ENCODE peak calls at places on chromosomes 11 and 22, in four cellular contexts. One of them, this sample, is unnamed. For H3K9me3 and H3K4me1, the result is how much of the 10 kb centered on the place peaks cover.

GRCh38 chr11:30789270-30789669 is 203.1 kb upstream of the MPPED2 start:
- DNase-seq in naive thymus-derived CD4-positive, alpha-beta T cell: no peak
- DNase-seq in NT2/D1: no peak
- DNase-seq in heart right ventricle: no peak
- DNase-seq in this sample: no peak

GRCh38 chr22:32059426-32059825 is 16.4 kb downstream of the SLC5A1 start:
- DNase-seq in naive thymus-derived CD4-positive, alpha-beta T cell: no peak
- DNase-seq in NT2/D1: no peak
- DNase-seq in heart right ventricle: no peak
- DNase-seq in this sample: no peak

GRCh38 chr22:50356186-50356585 is 13.1 kb downstream of the PPP6R2 start:
- DNase-seq in naive thymus-derived CD4-positive, alpha-beta T cell: no peak
- DNase-seq in NT2/D1: no peak
- DNase-seq in heart right ventricle: no peak
- DNase-seq in this sample: no peak

GRCh38 chr22:41223535-41223934 is 17.2 kb downstream of the CHADL start:
- DNase-seq in naive thymus-derived CD4-positive, alpha-beta T cell: no peak
- DNase-seq in NT2/D1: no peak
- DNase-seq in heart right ventricle: no peak
- DNase-seq in this sample: no peak

GRCh38 chr11:88250566-88251080 is 75.4 kb upstream of the RAB38 start:
- DNase-seq in naive thymus-derived CD4-positive, alpha-beta T cell: no peak
- DNase-seq in NT2/D1: no peak
- DNase-seq in heart right ventricle: no peak
- DNase-seq in this sample: no peak

GRCh38 chr22:22171357-22172218 is 73.0 kb upstream of the VPREB1 start:
- DNase-seq in naive thymus-derived CD4-positive, alpha-beta T cell: no peak
- DNase-seq in NT2/D1: no peak
- DNase-seq in heart right ventricle: no peak
- DNase-seq in this sample: no peak

GRCh38 chr11:67006029-67006884 is 16.7 kb upstream of the SYT12 start:
- DNase-seq in naive thymus-derived CD4-positive, alpha-beta T cell: no peak
- DNase-seq in NT2/D1: peak
- DNase-seq in heart right ventricle: peak
- DNase-seq in this sample: no peak

GRCh38 chr11:107840120-107840479 is 18.5 kb downstream of the SLC35F2 start:
- DNase-seq in naive thymus-derived CD4-positive, alpha-beta T cell: no peak
- DNase-seq in NT2/D1: no peak
- DNase-seq in heart right ventricle: no peak
- DNase-seq in this sample: no peak

GRCh38 chr11:100888836-100889235 is 201.7 kb downstream of the ARHGAP42 start:
- DNase-seq in naive thymus-derived CD4-positive, alpha-beta T cell: no peak
- DNase-seq in NT2/D1: no peak
- DNase-seq in heart right ventricle: no peak
- DNase-seq in this sample: no peak

GRCh38 chr11:11510939-11511338 is 110.9 kb downstream of the GALNT18 start:
- DNase-seq in naive thymus-derived CD4-positive, alpha-beta T cell: no peak
- DNase-seq in NT2/D1: no peak
- DNase-seq in heart right ventricle: peak
- DNase-seq in this sample: no peak

GRCh38 chr11:19607656-19608360 is 104.8 kb upstream of the NAV2 start:
- DNase-seq in naive thymus-derived CD4-positive, alpha-beta T cell: no peak
- DNase-seq in NT2/D1: no peak
- DNase-seq in heart right ventricle: no peak
- DNase-seq in this sample: no peak

GRCh38 chr11:134866215-134866614 is 454.2 kb upstream of the B3GAT1 start:
- DNase-seq in naive thymus-derived CD4-positive, alpha-beta T cell: no peak
- DNase-seq in NT2/D1: no peak
- DNase-seq in heart right ventricle: no peak
- DNase-seq in this sample: no peak

GRCh38 chr11:84655729-84656128 is 971.4 kb downstream of the DLG2 start:
- DNase-seq in naive thymus-derived CD4-positive, alpha-beta T cell: no peak
- DNase-seq in NT2/D1: peak
- DNase-seq in heart right ventricle: no peak
- DNase-seq in this sample: no peak

GRCh38 chr22:21044931-21045584 is 688 bp upstream of the LRRC74B start:
- DNase-seq in naive thymus-derived CD4-positive, alpha-beta T cell: no peak
- DNase-seq in NT2/D1: peak
- DNase-seq in heart right ventricle: no peak
- DNase-seq in this sample: no peak

GRCh38 chr11:125407046-125407445 is 89.0 kb downstream of the FEZ1 start:
- DNase-seq in naive thymus-derived CD4-positive, alpha-beta T cell: no peak
- DNase-seq in NT2/D1: no peak
- DNase-seq in heart right ventricle: no peak
- DNase-seq in this sample: no peak

GRCh38 chr22:50105529-50106100 is 15.8 kb downstream of the MOV10L1 start:
- DNase-seq in naive thymus-derived CD4-positive, alpha-beta T cell: no peak
- DNase-seq in NT2/D1: no peak
- DNase-seq in heart right ventricle: no peak
- DNase-seq in this sample: no peak

GRCh38 chr22:25779890-25780289 is 37.9 kb downstream of the MYO18B start:
- DNase-seq in naive thymus-derived CD4-positive, alpha-beta T cell: no peak
- DNase-seq in NT2/D1: no peak
- DNase-seq in heart right ventricle: no peak
- DNase-seq in this sample: no peak

GRCh38 chr11:114433376-114433775 is 5.9 kb upstream of the REXO2 start:
- DNase-seq in naive thymus-derived CD4-positive, alpha-beta T cell: no peak
- DNase-seq in NT2/D1: no peak
- DNase-seq in heart right ventricle: no peak
- DNase-seq in this sample: no peak

GRCh38 chr22:27327981-27328721 is 473.4 kb downstream of the MN1 start:
- DNase-seq in naive thymus-derived CD4-positive, alpha-beta T cell: no peak
- DNase-seq in NT2/D1: no peak
- DNase-seq in heart right ventricle: no peak
- DNase-seq in this sample: no peak

GRCh38 chr22:44753189-44754042 is 1.0 kb downstream of the ARHGAP8 start:
- DNase-seq in naive thymus-derived CD4-positive, alpha-beta T cell: no peak
- DNase-seq in NT2/D1: no peak
- DNase-seq in heart right ventricle: no peak
- DNase-seq in this sample: no peak

GRCh38 chr11:5922749-5923426 is 19.2 kb upstream of the OR56A3 start:
- DNase-seq in naive thymus-derived CD4-positive, alpha-beta T cell: no peak
- DNase-seq in NT2/D1: no peak
- DNase-seq in heart right ventricle: no peak
- DNase-seq in this sample: no peak

GRCh38 chr11:15195454-15196200 is 80.9 kb downstream of the INSC start:
- DNase-seq in naive thymus-derived CD4-positive, alpha-beta T cell: no peak
- DNase-seq in NT2/D1: no peak
- DNase-seq in heart right ventricle: no peak
- DNase-seq in this sample: no peak

GRCh38 chr11:111923351-111923788 is 4.7 kb downstream of the C11orf52 start:
- DNase-seq in naive thymus-derived CD4-positive, alpha-beta T cell: no peak
- DNase-seq in NT2/D1: no peak
- DNase-seq in heart right ventricle: no peak
- DNase-seq in this sample: no peak

GRCh38 chr11:95095858-95096587 is 6.4 kb downstream of the ENDOD1 start:
- DNase-seq in naive thymus-derived CD4-positive, alpha-beta T cell: no peak
- DNase-seq in NT2/D1: no peak
- DNase-seq in heart right ventricle: no peak
- DNase-seq in this sample: no peak

GRCh38 chr22:50303515-50303847 is 4.0 kb downstream of the PLXNB2 start:
- DNase-seq in naive thymus-derived CD4-positive, alpha-beta T cell: no peak
- DNase-seq in NT2/D1: no peak
- DNase-seq in heart right ventricle: no peak
- DNase-seq in this sample: no peak

GRCh38 chr11:64044730-64045386 is 9.1 kb downstream of the FLRT1 start:
- DNase-seq in naive thymus-derived CD4-positive, alpha-beta T cell: no peak
- DNase-seq in NT2/D1: no peak
- DNase-seq in heart right ventricle: no peak
- DNase-seq in this sample: no peak

GRCh38 chr22:49423125-49423650 is 404.5 kb downstream of the BRD1 start:
- DNase-seq in naive thymus-derived CD4-positive, alpha-beta T cell: no peak
- DNase-seq in NT2/D1: no peak
- DNase-seq in heart right ventricle: no peak
- DNase-seq in this sample: no peak

GRCh38 chr22:50170453-50171318 is at the start of gene PANX2:
- DNase-seq in naive thymus-derived CD4-positive, alpha-beta T cell: no peak
- DNase-seq in NT2/D1: no peak
- DNase-seq in heart right ventricle: no peak
- DNase-seq in this sample: no peak

GRCh38 chr11:64373598-64373974 is 14.6 kb downstream of the RPS6KA4 start:
- DNase-seq in naive thymus-derived CD4-positive, alpha-beta T cell: no peak
- DNase-seq in NT2/D1: no peak
- DNase-seq in heart right ventricle: no peak
- DNase-seq in this sample: no peak

GRCh38 chr11:70637186-70637800 is 239.0 kb downstream of the CTTN start:
- DNase-seq in naive thymus-derived CD4-positive, alpha-beta T cell: no peak
- DNase-seq in NT2/D1: no peak
- DNase-seq in heart right ventricle: no peak
- DNase-seq in this sample: no peak
- H3K9me3 ChIP-seq in naive thymus-derived CD4-positive, alpha-beta T cell: under half
- H3K9me3 ChIP-seq in NT2/D1: under half
- H3K9me3 ChIP-seq in heart right ventricle: under half
- H3K9me3 ChIP-seq in this sample: under half

GRCh38 chr11:121466063-121466794 is 13.5 kb upstream of the SORL1-AS1 start:
- DNase-seq in naive thymus-derived CD4-positive, alpha-beta T cell: peak
- DNase-seq in NT2/D1: peak
- DNase-seq in heart right ventricle: peak
- DNase-seq in this sample: peak
- H3K4me1 ChIP-seq in naive thymus-derived CD4-positive, alpha-beta T cell: half or more
- H3K4me1 ChIP-seq in NT2/D1: under half
- H3K4me1 ChIP-seq in heart right ventricle: under half
- H3K4me1 ChIP-seq in this sample: half or more

DNA sequence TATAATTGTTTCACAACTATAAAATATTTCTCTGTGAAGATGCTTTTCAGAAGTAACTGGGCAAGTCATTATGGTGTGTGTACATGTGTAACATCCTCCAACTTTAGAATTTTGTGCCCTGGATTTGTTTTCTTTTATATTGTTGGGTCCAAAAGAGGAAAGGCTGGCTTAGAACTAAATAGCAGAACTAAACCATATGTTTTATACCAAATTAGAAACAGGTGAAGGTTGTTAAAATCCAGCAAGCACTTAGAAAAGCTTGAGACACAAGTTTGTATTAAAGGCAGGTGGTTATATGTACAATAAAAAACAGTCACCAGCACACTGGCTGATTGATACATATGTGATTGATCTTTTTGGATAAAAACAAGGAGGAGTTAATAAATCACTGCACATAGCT is 158.5 kb downstream of the WNT11 start:
- DNase-seq in naive thymus-derived CD4-positive, alpha-beta T cell: no peak
- DNase-seq in NT2/D1: no peak
- DNase-seq in heart right ventricle: no peak
- DNase-seq in this sample: no peak
- H3K9me3 ChIP-seq in naive thymus-derived CD4-positive, alpha-beta T cell: under half
- H3K9me3 ChIP-seq in NT2/D1: under half
- H3K9me3 ChIP-seq in heart right ventricle: under half
- H3K9me3 ChIP-seq in this sample: under half

DNA sequence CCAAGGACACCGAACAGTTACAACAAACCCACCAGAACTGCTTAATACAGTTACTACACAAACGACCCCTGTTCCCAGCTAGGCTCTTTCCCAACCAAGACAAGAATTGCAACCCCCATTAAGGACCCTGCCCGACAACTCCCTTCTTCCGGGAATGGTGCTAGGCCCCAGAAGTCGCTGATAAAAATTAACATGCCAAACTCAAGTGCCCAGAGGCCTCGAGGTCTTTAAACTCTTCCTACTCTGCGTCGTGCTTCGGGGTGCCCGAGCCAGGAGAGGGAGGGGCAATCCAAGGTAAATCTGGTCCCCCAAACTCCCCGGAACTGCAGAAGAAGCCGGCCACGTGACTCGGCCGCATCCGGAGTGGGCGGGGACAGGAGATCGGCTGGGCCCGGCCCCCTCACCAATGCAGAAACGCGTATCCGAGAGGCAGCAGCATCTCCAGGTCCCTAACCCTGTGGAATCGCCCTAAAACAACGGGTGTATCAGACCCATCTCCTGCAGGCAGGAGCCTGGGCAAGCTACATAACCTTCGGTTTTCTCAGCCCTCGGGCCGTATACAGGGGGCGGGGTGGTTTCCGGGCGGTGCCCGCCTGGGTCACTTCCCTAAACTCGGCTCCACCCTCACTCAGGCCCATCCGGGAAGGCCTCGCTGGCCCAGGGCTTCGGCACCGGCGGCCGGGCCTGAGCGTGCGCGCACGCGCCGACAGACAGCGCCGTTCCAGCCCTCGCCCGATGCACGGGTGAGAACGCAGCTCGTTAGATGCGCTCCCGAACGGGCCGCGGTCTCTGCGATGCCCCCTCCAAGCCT is 1.1 kb downstream of the CFL1 start:
- DNase-seq in naive thymus-derived CD4-positive, alpha-beta T cell: peak
- DNase-seq in NT2/D1: no peak
- DNase-seq in heart right ventricle: peak
- DNase-seq in this sample: peak
- H3K4me1 ChIP-seq in naive thymus-derived CD4-positive, alpha-beta T cell: under half
- H3K4me1 ChIP-seq in NT2/D1: under half
- H3K4me1 ChIP-seq in heart right ventricle: under half
- H3K4me1 ChIP-seq in this sample: half or more